ENCODE peak calls at places on chromosomes 2 and 18, in eight cellular contexts. J is AG04450, O is fibroblast of pulmonary artery, I is uterus, Z is neural progenitor cell, C is AG09309, P is transverse colon, H is choroid plexus epithelial cell. A is an unnamed sample.

GRCh38 chr2:150133623-150134022 is 353.8 kb downstream of the RND3 start:
- DNase-seq in J (no peak), O (peak), I (no peak), Z (no peak), C (peak), P (no peak), H (peak), A (no peak)

GRCh38 chr2:5699963-5700362 is 7.8 kb downstream of the SOX11 start:
- DNase-seq in J (no peak), O (no peak), I (no peak), Z (no peak), C (no peak), P (no peak), H (no peak), A (no peak)

GRCh38 chr2:36753706-36754221 is 57.3 kb downstream of the VIT start:
- DNase-seq in J (no peak), O (peak), I (no peak), Z (no peak), C (no peak), P (no peak), H (peak), A (no peak)

GRCh38 chr2:32780961-32781360 is 153.1 kb downstream of the TTC27 start:
- DNase-seq in J (no peak), O (no peak), I (no peak), Z (no peak), C (no peak), P (no peak), H (peak), A (no peak)

GRCh38 chr2:234378440-234378839 is 118.4 kb downstream of the ARL4C start:
- DNase-seq in J (no peak), O (peak), I (no peak), Z (no peak), C (peak), P (no peak), H (peak), A (no peak)

GRCh38 chr18:62880034-62880433 is 164.7 kb downstream of the PHLPP1 start:
- DNase-seq in J (no peak), O (no peak), I (no peak), Z (no peak), C (no peak), P (no peak), H (no peak), A (no peak)

GRCh38 chr18:79479114-79479760 is 83.5 kb downstream of the NFATC1 start:
- DNase-seq in J (no peak), O (no peak), I (no peak), Z (no peak), C (no peak), P (no peak), H (no peak), A (no peak)

GRCh38 chr2:189555243-189555642 is 25.3 kb downstream of the SLC40A1 start:
- DNase-seq in J (no peak), O (peak), I (peak), Z (no peak), C (no peak), P (no peak), H (peak), A (no peak)

GRCh38 chr2:54908591-54908990 is 141.7 kb downstream of the RTN4 start:
- DNase-seq in J (no peak), O (no peak), I (no peak), Z (no peak), C (no peak), P (no peak), H (no peak), A (no peak)

GRCh38 chr18:54223568-54224241 is 764 bp downstream of the MBD2 start:
- DNase-seq in J (peak), O (peak), I (peak), Z (peak), C (peak), P (peak), H (peak), A (peak)

GRCh38 chr2:226431301-226431955 is 368.2 kb downstream of the IRS1 start:
- DNase-seq in J (no peak), O (peak), I (no peak), Z (no peak), C (no peak), P (no peak), H (peak), A (peak)

GRCh38 chr2:144431384-144431783 is 88.5 kb downstream of the ZEB2 start:
- DNase-seq in J (no peak), O (no peak), I (no peak), Z (peak), C (no peak), P (no peak), H (no peak), A (no peak)

GRCh38 chr2:113136828-113137775 is 9.7 kb downstream of the IL1RN start:
- DNase-seq in J (peak), O (peak), I (no peak), Z (peak), C (no peak), P (no peak), H (peak), A (no peak)

GRCh38 chr2:84495539-84496146 is 20.7 kb upstream of the DNAH6 start:
- DNase-seq in J (peak), O (peak), I (no peak), Z (peak), C (peak), P (no peak), H (peak), A (no peak)

GRCh38 chr2:205280630-205281225 is 401.6 kb upstream of the NRP2 start:
- DNase-seq in J (no peak), O (no peak), I (no peak), Z (no peak), C (no peak), P (no peak), H (no peak), A (no peak)

GRCh38 chr2:162014751-162015150 is 59.3 kb downstream of the DPP4 start:
- DNase-seq in J (no peak), O (peak), I (no peak), Z (no peak), C (no peak), P (no peak), H (peak), A (no peak)

GRCh38 chr2:200509227-200509607 is 651 bp downstream of the KCTD18 start:
- DNase-seq in J (no peak), O (no peak), I (no peak), Z (peak), C (no peak), P (no peak), H (peak), A (no peak)

GRCh38 chr2:119734051-119734450 is 25.7 kb upstream of the PTPN4 start:
- DNase-seq in J (no peak), O (no peak), I (no peak), Z (no peak), C (no peak), P (no peak), H (no peak), A (no peak)

GRCh38 chr2:171316220-171316619 is 117.6 kb downstream of the METTL8 start:
- DNase-seq in J (no peak), O (peak), I (no peak), Z (peak), C (no peak), P (no peak), H (no peak), A (no peak)

GRCh38 chr2:128408349-128409305 is 90.0 kb upstream of the HS6ST1 start:
- DNase-seq in J (peak), O (peak), I (no peak), Z (no peak), C (peak), P (no peak), H (peak), A (no peak)

GRCh38 chr18:6219116-6219717 is 195.5 kb downstream of the L3MBTL4 start:
- DNase-seq in J (peak), O (peak), I (peak), Z (peak), C (peak), P (no peak), H (peak), A (peak)

GRCh38 chr2:240229603-240230423 is 89.4 kb upstream of the OTOS start:
- DNase-seq in J (no peak), O (peak), I (no peak), Z (no peak), C (peak), P (no peak), H (peak), A (no peak)

GRCh38 chr2:160306985-160307384 is 106.9 kb upstream of the ITGB6 start:
- DNase-seq in J (peak), O (peak), I (peak), Z (no peak), C (peak), P (no peak), H (peak), A (peak)

GRCh38 chr2:168593713-168594112 is 137.6 kb downstream of the CERS6 start:
- DNase-seq in J (no peak), O (no peak), I (no peak), Z (no peak), C (no peak), P (no peak), H (no peak), A (no peak)

GRCh38 chr2:159497256-159497655 is 119.1 kb downstream of the BAZ2B start:
- DNase-seq in J (peak), O (peak), I (no peak), Z (no peak), C (peak), P (no peak), H (peak), A (peak)

GRCh38 chr2:231399853-231400667 is 4.5 kb downstream of the B3GNT7 start:
- DNase-seq in J (no peak), O (peak), I (peak), Z (no peak), C (no peak), P (no peak), H (peak), A (no peak)

GRCh38 chr2:141601511-141602152 is 529.2 kb downstream of the LRP1B start:
- DNase-seq in J (no peak), O (no peak), I (no peak), Z (no peak), C (no peak), P (no peak), H (no peak), A (no peak)

GRCh38 chr2:60565472-60565871 is 12.0 kb upstream of the BCL11A start:
- DNase-seq in J (no peak), O (peak), I (no peak), Z (peak), C (no peak), P (peak), H (peak), A (no peak)

GRCh38 chr2:226720948-226721347 is 78.7 kb downstream of the IRS1 start:
- DNase-seq in J (no peak), O (no peak), I (no peak), Z (peak), C (no peak), P (no peak), H (no peak), A (no peak)

GRCh38 chr2:6441800-6442199 is 423.9 kb downstream of the CMPK2 start:
- DNase-seq in J (no peak), O (no peak), I (no peak), Z (no peak), C (no peak), P (no peak), H (peak), A (no peak)

GRCh38 chr2:239908744-239909143 is 116.4 kb downstream of the NDUFA10 start:
- DNase-seq in J (no peak), O (no peak), I (no peak), Z (no peak), C (no peak), P (no peak), H (no peak), A (no peak)

GRCh38 chr18:32802606-32803451 is 30.0 kb upstream of the KLHL14 start:
- DNase-seq in J (no peak), O (no peak), I (no peak), Z (peak), C (no peak), P (no peak), H (no peak), A (no peak)

GRCh38 chr2:231780123-231780908 is 766 bp downstream of the PDE6D start:
- DNase-seq in J (no peak), O (peak), I (peak), Z (peak), C (no peak), P (peak), H (peak), A (no peak)

GRCh38 chr2:29749843-29750242 is 171.5 kb downstream of the ALK start:
- DNase-seq in J (no peak), O (no peak), I (no peak), Z (no peak), C (no peak), P (no peak), H (no peak), A (no peak)

GRCh38 chr2:86747708-86748627 is 27.9 kb downstream of the RMND5A start:
- DNase-seq in J (peak), O (peak), I (no peak), Z (peak), C (peak), P (peak), H (peak), A (peak)

GRCh38 chr2:33236457-33236856 is 240.0 kb upstream of the RASGRP3 start:
- DNase-seq in J (no peak), O (peak), I (no peak), Z (no peak), C (peak), P (no peak), H (peak), A (no peak)

GRCh38 chr2:234437642-234438321 is 59.1 kb downstream of the ARL4C start:
- DNase-seq in J (no peak), O (no peak), I (no peak), Z (peak), C (no peak), P (no peak), H (no peak), A (no peak)

GRCh38 chr2:71454221-71455010 is 1.1 kb downstream of the DYSF start:
- DNase-seq in J (no peak), O (no peak), I (no peak), Z (no peak), C (no peak), P (no peak), H (no peak), A (no peak)

GRCh38 chr2:147711031-147711430 is 133.8 kb upstream of the ACVR2A start:
- DNase-seq in J (no peak), O (no peak), I (no peak), Z (no peak), C (no peak), P (no peak), H (no peak), A (no peak)

GRCh38 chr2:172588931-172589330 is 33.0 kb downstream of the PDK1 start:
- DNase-seq in J (no peak), O (no peak), I (no peak), Z (no peak), C (no peak), P (no peak), H (peak), A (no peak)

GRCh38 chr2:203376173-203376572 is 48.0 kb downstream of the ABI2 start:
- DNase-seq in J (no peak), O (no peak), I (no peak), Z (no peak), C (no peak), P (no peak), H (no peak), A (no peak)
- TF ChIP-seq CTCF in J (no peak), O (peak), I (no peak), Z (peak), C (no peak), P (no peak), H (peak), A (no peak)

GRCh38 chr2:23626701-23627181 is 241.8 kb downstream of the KLHL29 start:
- DNase-seq in J (no peak), O (no peak), I (no peak), Z (no peak), C (no peak), P (no peak), H (no peak), A (no peak)
- H3K4me3 ChIP-seq in J (no peak), O (no peak), I (no peak), Z (no peak), C (no peak), P (no peak), H (no peak), A (no peak)

DNA sequence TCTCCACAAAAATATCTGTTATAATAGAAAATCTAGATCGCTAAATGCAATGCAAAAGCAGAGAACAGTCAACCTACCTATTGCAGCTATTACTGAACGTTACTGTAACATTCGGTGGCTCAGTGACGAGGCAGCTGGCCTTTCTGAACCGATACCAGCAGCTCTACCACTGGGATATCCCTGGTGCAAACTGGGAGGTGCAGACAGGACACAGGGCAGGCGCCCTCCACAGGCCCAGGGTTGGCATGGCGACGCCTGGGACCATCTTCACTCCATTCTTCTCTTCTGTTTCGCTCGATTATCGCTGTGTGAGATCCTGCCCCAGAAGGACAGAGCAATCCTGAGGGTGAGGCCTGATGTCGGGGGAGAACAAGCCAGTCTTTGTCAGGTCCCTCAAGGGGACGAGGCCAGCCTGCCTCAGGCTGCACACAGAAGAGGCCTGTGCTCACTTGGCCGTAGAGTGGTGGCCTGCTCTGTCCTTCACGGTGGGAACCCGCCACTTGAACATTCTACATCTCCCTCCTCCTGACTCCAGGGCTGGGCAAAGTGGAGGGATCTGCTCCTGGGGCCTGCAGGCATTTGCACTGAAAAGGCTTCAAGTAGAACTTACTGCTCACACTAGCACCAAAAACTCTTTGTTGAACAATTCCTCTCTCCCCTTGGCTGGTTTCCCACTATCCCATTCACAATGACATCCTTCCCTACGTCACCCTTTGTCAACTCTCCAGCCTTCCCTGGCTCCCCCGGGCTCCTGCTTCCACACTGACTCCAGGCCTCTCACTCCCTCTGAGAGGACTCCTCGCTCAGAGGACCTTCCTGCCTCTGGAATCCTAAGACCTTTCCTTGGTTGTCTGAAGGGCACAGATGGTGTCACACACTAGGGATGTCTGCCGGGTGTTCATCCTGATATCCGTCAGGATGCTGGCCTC is 49.7 kb downstream of the CYRIA start:
- DNase-seq in J (no peak), O (peak), I (peak), Z (no peak), C (no peak), P (no peak), H (no peak), A (no peak)
- TF ChIP-seq CTCF in J (no peak), O (no peak), I (no peak), Z (peak), C (no peak), P (no peak), H (no peak), A (no peak)

GRCh38 chr18:57502624-57503023 is 67.5 kb downstream of the ONECUT2 start:
- DNase-seq in J (no peak), O (no peak), I (no peak), Z (no peak), C (no peak), P (no peak), H (no peak), A (no peak)

GRCh38 chr18:57498857-57499256 is 63.7 kb downstream of the ONECUT2 start:
- DNase-seq in J (no peak), O (no peak), I (no peak), Z (no peak), C (no peak), P (no peak), H (no peak), A (no peak)

GRCh38 chr18:57497372-57498294 is 62.5 kb downstream of the ONECUT2 start:
- DNase-seq in J (no peak), O (peak), I (no peak), Z (no peak), C (peak), P (no peak), H (peak), A (no peak)
- H3K4me3 ChIP-seq in J (no peak), O (no peak), I (no peak), Z (no peak), C (no peak), P (no peak), H (no peak), A (no peak)

GRCh38 chr18:58041633-58042032 is 2.4 kb upstream of the NEDD4L start:
- DNase-seq in J (no peak), O (no peak), I (no peak), Z (no peak), C (no peak), P (peak), H (no peak), A (no peak)

GRCh38 chr18:58045265-58046086 is 1.4 kb downstream of the NEDD4L start:
- DNase-seq in J (no peak), O (peak), I (peak), Z (peak), C (no peak), P (peak), H (peak), A (no peak)

GRCh38 chr18:58044370-58045264 is 591 bp downstream of the NEDD4L start:
- DNase-seq in J (no peak), O (peak), I (peak), Z (peak), C (no peak), P (peak), H (peak), A (no peak)

GRCh38 chr18:58043452-58044369 is at the start of gene NEDD4L:
- DNase-seq in J (peak), O (peak), I (peak), Z (peak), C (peak), P (peak), H (peak), A (no peak)

DNA sequence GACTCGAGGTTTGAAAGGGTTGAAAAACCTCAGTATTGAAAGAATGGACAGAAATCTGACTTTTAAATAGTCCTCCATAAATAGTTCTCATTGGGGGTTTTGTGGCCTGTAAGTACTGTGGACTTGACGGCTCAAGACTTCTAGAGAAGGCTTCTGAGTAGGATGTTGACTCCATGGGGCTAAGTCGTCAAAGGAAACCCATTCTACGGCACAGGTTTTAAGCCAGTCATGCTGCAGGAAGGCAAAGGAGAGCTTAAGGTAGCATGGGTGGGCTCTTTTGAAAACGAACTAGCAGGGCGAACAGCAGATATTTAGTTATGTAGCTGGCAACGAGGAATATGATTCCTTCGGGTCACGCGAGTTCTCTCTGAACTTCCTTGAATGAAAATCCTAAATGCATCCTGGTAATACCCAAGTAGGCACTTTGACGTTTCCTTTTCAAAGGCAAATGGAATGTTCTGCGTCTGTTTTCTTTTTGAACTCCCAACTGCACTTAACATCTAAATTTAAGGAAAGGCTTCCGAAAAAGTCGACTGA is 1.1 kb upstream of the NEDD4L start:
- DNase-seq in J (no peak), O (no peak), I (no peak), Z (peak), C (no peak), P (no peak), H (no peak), A (no peak)
- TF ChIP-seq CTCF in J (no peak), O (no peak), I (no peak), Z (no peak), C (no peak), P (no peak), H (no peak), A (no peak)

GRCh38 chr2:118593257-118593656 is 254.2 kb downstream of the EN1 start:
- DNase-seq in J (no peak), O (peak), I (no peak), Z (no peak), C (no peak), P (no peak), H (no peak), A (no peak)
- H3K4me3 ChIP-seq in J (no peak), O (no peak), I (no peak), Z (no peak), C (no peak), P (no peak), H (no peak), A (no peak)